ENCODE peak calls at places on chromosomes 16 and 17, in four cellular contexts. O is HCT116, T is PC-3, U is GM23248. M is an unnamed sample. For H3K4me1, the result is how much of the 10 kb centered on the place peaks cover.

GRCh38 chr17:45745843-45746494 is 38.2 kb upstream of the CRHR1 start:
- DNase-seq in O (no peak), T (no peak), U (no peak), M (no peak)

GRCh38 chr17:12081720-12082119 is 61.0 kb downstream of the MAP2K4 start:
- DNase-seq in O (no peak), T (no peak), U (no peak), M (no peak)

GRCh38 chr16:23171234-23171948 is 11.2 kb upstream of the SCNN1G start:
- DNase-seq in O (no peak), T (peak), U (peak), M (no peak)

GRCh38 chr16:75908718-75909117 is 182.4 kb upstream of the CPHXL start:
- DNase-seq in O (no peak), T (no peak), U (no peak), M (no peak)

GRCh38 chr16:3645504-3646347 is 8.8 kb upstream of the DNASE1 start:
- DNase-seq in O (no peak), T (no peak), U (no peak), M (no peak)

GRCh38 chr17:63189082-63189481 is 223.0 kb downstream of the TANC2 start:
- DNase-seq in O (no peak), T (peak), U (peak), M (no peak)

GRCh38 chr16:29126621-29127020 is 141.8 kb downstream of the LAT start:
- DNase-seq in O (no peak), T (no peak), U (no peak), M (no peak)

GRCh38 chr17:47959825-47960655 is 2.4 kb upstream of the PRR15L start:
- DNase-seq in O (no peak), T (no peak), U (no peak), M (no peak)

GRCh38 chr16:69397821-69398521 is 12.2 kb upstream of the TERF2 start:
- DNase-seq in O (peak), T (peak), U (peak), M (no peak)

GRCh38 chr16:2429771-2430663 is 770 bp downstream of the CCNF start:
- DNase-seq in O (no peak), T (peak), U (peak), M (no peak)

GRCh38 chr16:15708096-15708495 is 58.1 kb downstream of the NDE1 start:
- DNase-seq in O (no peak), T (no peak), U (no peak), M (no peak)

GRCh38 chr17:50586421-50587247 is 26.1 kb downstream of the CACNA1G start:
- DNase-seq in O (no peak), T (no peak), U (no peak), M (no peak)
- H3K4me1 ChIP-seq in O (under half), T (under half), U (under half), M (under half)

DNA sequence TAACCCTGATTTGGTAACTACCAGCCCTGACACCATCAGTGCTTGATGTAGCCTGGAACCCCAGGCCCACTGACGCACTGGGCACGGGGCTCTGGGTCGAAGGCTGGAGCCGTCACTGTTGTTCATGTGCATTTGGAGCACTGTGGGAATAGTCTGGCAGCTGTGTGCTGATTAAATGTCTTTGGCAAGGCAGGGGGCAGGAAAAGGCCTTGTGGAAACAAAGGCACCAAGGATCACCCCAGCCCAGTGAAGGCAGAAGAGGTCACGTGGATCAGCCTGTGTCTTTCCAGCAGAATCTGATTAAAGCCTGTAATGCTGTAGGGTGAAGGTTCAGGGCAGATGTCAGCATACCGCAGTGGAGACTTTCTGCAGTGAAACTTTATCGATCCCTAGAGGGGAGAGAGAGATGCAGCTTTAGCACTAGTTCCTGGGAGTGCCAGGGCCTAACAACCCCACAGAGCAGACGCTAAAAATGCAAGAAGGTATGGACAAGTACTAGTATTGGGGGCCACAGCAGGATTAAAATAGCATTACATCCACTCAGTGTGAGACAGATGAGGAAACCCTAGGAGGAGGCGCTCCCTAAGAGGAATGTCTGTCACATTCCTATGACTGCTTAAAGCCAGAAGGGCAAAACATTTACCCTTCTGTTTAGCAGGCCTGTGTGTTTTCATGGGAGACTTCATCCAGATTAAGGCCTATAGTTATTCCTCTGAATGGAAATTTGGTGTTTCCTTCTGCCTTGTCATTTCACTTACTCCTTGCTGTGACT is 9.7 kb downstream of the ZNHIT3 start:
- DNase-seq in O (no peak), T (no peak), U (no peak), M (no peak)
- H3K9ac ChIP-seq in O (no peak), T (no peak), U (no peak), M (no peak)

DNA sequence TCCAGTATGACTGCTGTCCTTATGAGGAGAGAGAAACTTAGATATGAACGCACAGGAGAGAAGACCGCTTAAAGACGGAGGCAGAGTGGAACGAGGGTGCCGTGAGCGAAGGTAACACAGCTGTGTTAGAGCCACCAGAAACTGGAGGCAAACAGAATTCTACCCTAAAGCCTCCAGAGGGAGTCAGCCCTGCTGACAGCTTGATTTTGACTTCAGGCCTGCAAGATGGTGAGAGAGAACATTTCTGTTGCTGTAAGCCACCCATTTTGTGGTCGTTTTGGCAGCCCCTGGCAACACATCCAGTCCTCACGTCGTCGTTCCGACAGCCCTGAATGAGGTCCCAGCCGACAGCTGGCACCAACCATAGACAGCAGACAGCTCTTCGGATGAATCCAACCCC is 2.8 kb upstream of the SPATA2L start:
- DNase-seq in O (no peak), T (no peak), U (no peak), M (no peak)
- H3K4me1 ChIP-seq in O (under half), T (under half), U (under half), M (under half)

GRCh38 chr17:43132117-43132516 is 7.0 kb upstream of the BRCA1 start:
- DNase-seq in O (no peak), T (no peak), U (no peak), M (no peak)
- H3K9ac ChIP-seq in O (no peak), T (no peak), U (no peak), M (no peak)

DNA sequence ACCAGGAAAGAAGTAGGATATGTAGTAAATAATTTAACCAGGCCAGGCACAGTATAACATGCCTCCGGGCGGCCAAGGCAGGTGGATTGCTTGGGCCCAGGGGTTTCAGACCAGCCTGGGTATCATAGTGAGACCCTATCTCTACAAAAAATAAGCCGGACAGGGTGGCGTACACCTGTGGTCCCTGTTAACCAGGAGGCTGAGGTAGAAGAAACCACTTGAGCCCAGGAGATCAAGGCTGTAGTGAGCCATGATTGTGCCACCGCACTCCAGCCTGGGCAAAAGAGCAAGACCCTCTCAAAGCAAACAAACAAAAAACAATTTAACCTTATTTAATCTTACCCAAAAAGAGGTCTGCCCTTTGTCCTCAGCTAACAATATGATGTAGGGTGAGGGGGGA is 3.5 kb downstream of the ZDHHC7 start:
- DNase-seq in O (no peak), T (no peak), U (no peak), M (no peak)
- H3K4me1 ChIP-seq in O (under half), T (under half), U (half or more), M (half or more)

DNA sequence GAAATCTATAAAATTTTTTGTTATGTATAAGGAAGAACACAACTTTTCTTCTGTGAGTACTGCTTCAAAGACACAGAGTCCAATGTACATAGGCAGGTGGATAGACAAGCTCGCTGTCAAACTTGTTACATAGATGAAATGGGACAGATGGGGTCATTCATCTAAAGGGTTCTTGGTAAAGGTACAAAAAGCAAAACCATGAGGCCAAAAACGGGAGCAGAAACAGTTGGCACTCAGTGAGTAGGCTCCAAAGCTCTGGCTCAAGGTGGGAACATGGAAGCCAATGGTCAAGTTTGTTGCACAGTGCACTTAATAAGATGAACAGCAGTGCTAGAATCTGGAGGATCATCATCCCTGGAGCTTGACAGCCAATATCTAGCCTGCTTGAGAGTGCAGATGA is 979.0 kb upstream of the EEF2KMT start:
- DNase-seq in O (no peak), T (no peak), U (no peak), M (no peak)
- H3K9ac ChIP-seq in O (no peak), T (no peak), U (no peak), M (no peak)

GRCh38 chr16:49641250-49641649 is 214.7 kb downstream of the ZNF423 start:
- DNase-seq in O (no peak), T (no peak), U (no peak), M (no peak)
- H3K4me1 ChIP-seq in O (under half), T (under half), U (under half), M (under half)

GRCh38 chr17:80912451-80912850 is 79.2 kb upstream of the CHMP6 start:
- DNase-seq in O (no peak), T (no peak), U (no peak), M (no peak)

GRCh38 chr17:80909635-80910034 is 82.0 kb upstream of the CHMP6 start:
- DNase-seq in O (no peak), T (no peak), U (no peak), M (no peak)

GRCh38 chr17:80908206-80908605 is 83.4 kb upstream of the CHMP6 start:
- DNase-seq in O (no peak), T (no peak), U (no peak), M (no peak)

GRCh38 chr17:80908776-80909175 is 82.9 kb upstream of the CHMP6 start:
- DNase-seq in O (no peak), T (no peak), U (no peak), M (no peak)

DNA sequence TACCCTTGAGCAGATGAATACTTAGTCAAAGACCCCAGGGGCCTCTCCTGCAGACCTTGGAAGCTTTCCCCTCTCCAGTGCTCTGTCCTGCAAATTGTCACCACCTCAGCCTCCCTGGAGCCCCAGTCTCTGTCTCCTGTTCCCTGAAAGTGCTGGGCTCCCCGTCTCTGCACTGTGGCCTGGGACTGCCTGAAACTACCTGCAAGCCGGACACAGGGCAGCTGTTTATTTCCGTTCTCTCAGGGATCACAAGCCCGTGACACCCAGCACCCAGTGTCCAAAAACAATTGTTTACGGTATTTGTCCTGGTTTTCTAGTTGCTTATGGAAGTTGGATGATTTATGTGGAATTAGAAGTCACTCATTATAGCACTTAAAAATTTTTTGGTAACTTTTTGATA is 81.6 kb upstream of the CHMP6 start:
- DNase-seq in O (no peak), T (no peak), U (no peak), M (no peak)
- H3K9ac ChIP-seq in O (no peak), T (no peak), U (no peak), M (no peak)

M was measured in keratinocyte.